ENCODE peak calls at places on chromosomes 2 and 18, in ten cellular contexts. J is NCI-H1105 treated with DMSO at 0.1 percent for 48 hours, F is GM03348, N is germinal center, S is NCI-H774, Y is SHP77, Z is EL, R is astrocyte, W is endothelial cell, H is PC-3. U is an unnamed sample.
A peak's percentile ranks its signal among the peaks of the same experiment; 100 is the strongest.

GRCh38 chr2:202307690-202308089 is 42.1 kb downstream of the NOP58 start:
- DNase-seq in N (no peak), R (no peak), H (no peak), J (no peak), F (no peak), S (no peak), W (no peak), Y (no peak), Z (no peak), U (no peak)

GRCh38 chr18:13137939-13138821 is 80.4 kb upstream of the LDLRAD4 start:
- DNase-seq in Y (no peak), W (no peak), Z (peak; percentile 17), S (peak; percentile 79), H (peak; percentile 40), R (no peak), J (no peak), N (peak; percentile 75), F (peak; percentile 67), U (no peak)

GRCh38 chr2:38155-38554 is 8.2 kb downstream of the FAM110C start:
- DNase-seq in J (no peak), F (no peak), S (no peak), Z (peak; percentile 0), W (no peak), H (peak; percentile 63), Y (no peak), R (no peak), N (no peak), U (no peak)

GRCh38 chr18:26655614-26656400 is 107.5 kb upstream of the KCTD1 start:
- DNase-seq in S (peak; percentile 36), N (no peak), F (peak; percentile 78), W (peak; percentile 58), J (peak; percentile 44), R (peak; percentile 29), Z (peak; percentile 42), Y (no peak), H (peak; percentile 59), U (peak; percentile 68)

GRCh38 chr2:84687498-84688149 is 171.3 kb downstream of the DNAH6 start:
- DNase-seq in J (no peak), Y (no peak), N (no peak), Z (no peak), W (no peak), R (no peak), S (no peak), F (no peak), H (no peak), U (no peak)

GRCh38 chr2:157792345-157793052 is 83.6 kb downstream of the ACVR1 start:
- DNase-seq in J (no peak), R (peak; percentile 86), S (no peak), N (no peak), H (peak; percentile 50), F (peak; percentile 65), Y (no peak), Z (peak; percentile 81), W (no peak), U (no peak)

GRCh38 chr2:105903051-105903674 is 158.5 kb downstream of the NCK2 start:
- DNase-seq in F (no peak), Y (no peak), Z (no peak), W (no peak), J (no peak), R (no peak), N (no peak), H (no peak), S (no peak), U (no peak)

GRCh38 chr18:49021433-49022129 is 70.8 kb upstream of the SMAD7 start:
- DNase-seq in Y (peak; percentile 13), N (peak; percentile 62), S (peak; percentile 42), R (no peak), H (peak; percentile 73), F (no peak), W (peak; percentile 52), Z (peak; percentile 30), J (no peak), U (peak; percentile 10)

GRCh38 chr2:71461304-71461671 is 7.9 kb downstream of the DYSF start:
- DNase-seq in N (no peak), R (no peak), S (no peak), W (no peak), F (no peak), Y (no peak), H (no peak), Z (no peak), J (no peak), U (no peak)

GRCh38 chr2:147520817-147521216 is 324.0 kb upstream of the ACVR2A start:
- DNase-seq in R (no peak), F (no peak), J (no peak), H (no peak), S (no peak), W (no peak), Y (no peak), N (no peak), Z (no peak), U (no peak)

GRCh38 chr18:7233398-7233797 is 2.5 kb downstream of the LRRC30 start:
- DNase-seq in W (no peak), J (no peak), Y (no peak), R (no peak), F (no peak), H (no peak), S (no peak), Z (no peak), N (no peak), U (no peak)

GRCh38 chr2:9091819-9092218 is 88.3 kb upstream of the MBOAT2 start:
- DNase-seq in F (no peak), R (peak; percentile 29), W (no peak), Z (peak; percentile 61), J (no peak), S (no peak), H (peak; percentile 62), N (no peak), Y (no peak), U (no peak)

GRCh38 chr2:223949241-223949640 is 4.1 kb upstream of the WDFY1 start:
- DNase-seq in W (no peak), R (no peak), Z (no peak), S (no peak), N (no peak), Y (no peak), F (no peak), J (no peak), H (no peak), U (no peak)

GRCh38 chr2:224134003-224134734 is 95.1 kb upstream of the SERPINE2 start:
- DNase-seq in Z (no peak), Y (no peak), W (no peak), H (no peak), J (no peak), S (no peak), R (peak; percentile 48), N (no peak), F (peak; percentile 61), U (no peak)

GRCh38 chr2:30756051-30756719 is 51.1 kb downstream of the CAPN13 start:
- DNase-seq in H (peak; percentile 80), Y (no peak), Z (peak; percentile 70), F (no peak), R (no peak), S (no peak), W (no peak), N (no peak), J (no peak), U (no peak)

GRCh38 chr2:13572466-13572865 is 855.7 kb downstream of the TRIB2 start:
- DNase-seq in F (no peak), W (no peak), Y (no peak), N (no peak), S (no peak), J (no peak), Z (no peak), R (peak; percentile 54), H (peak; percentile 58), U (no peak)

GRCh38 chr2:113084249-113085000 is 16.7 kb downstream of the IL1F10 start:
- DNase-seq in N (peak; percentile 20), Z (no peak), Y (no peak), R (no peak), H (peak; percentile 60), J (no peak), W (no peak), S (no peak), F (peak; percentile 30), U (no peak)

GRCh38 chr18:78587096-78587495 is 392.5 kb upstream of the SALL3 start:
- DNase-seq in J (no peak), R (peak; percentile 23), F (no peak), Z (no peak), Y (no peak), N (no peak), S (no peak), W (no peak), H (no peak), U (no peak)

GRCh38 chr18:43661570-43661969 is 384.3 kb upstream of the SYT4 start:
- DNase-seq in W (peak; percentile 24), H (peak; percentile 64), F (peak; percentile 9), Y (peak; percentile 28), R (peak; percentile 62), Z (peak; percentile 73), J (peak; percentile 46), N (no peak), S (peak; percentile 2), U (no peak)

GRCh38 chr2:48747319-48747718 is 8.2 kb downstream of the LHCGR start:
- DNase-seq in Z (no peak), H (no peak), S (no peak), W (no peak), Y (no peak), N (no peak), J (no peak), R (no peak), F (no peak), U (no peak)

GRCh38 chr2:216693414-216694100 is 1.8 kb downstream of the IGFBP5 start:
- DNase-seq in W (no peak), Z (no peak), H (no peak), Y (no peak), N (no peak), F (no peak), R (no peak), S (no peak), J (peak; percentile 45), U (no peak)

GRCh38 chr2:114281188-114281587 is 161.3 kb upstream of the DPP10 start:
- DNase-seq in N (no peak), H (no peak), Z (no peak), J (no peak), Y (no peak), S (no peak), W (no peak), R (no peak), F (no peak), U (no peak)

GRCh38 chr2:9440058-9440727 is 16.7 kb downstream of the CPSF3 start:
- DNase-seq in F (peak; percentile 57), N (no peak), Z (peak; percentile 68), Y (no peak), J (no peak), S (no peak), W (no peak), H (peak; percentile 47), R (peak; percentile 57), U (no peak)

GRCh38 chr2:12918138-12918840 is 201.6 kb downstream of the TRIB2 start:
- DNase-seq in S (no peak), N (no peak), H (no peak), F (no peak), R (no peak), J (no peak), Y (no peak), Z (no peak), W (no peak), U (no peak)

GRCh38 chr18:34978533-34978893 is 62.7 kb upstream of the MAPRE2 start:
- DNase-seq in F (no peak), W (no peak), Z (no peak), Y (no peak), S (no peak), R (no peak), N (no peak), H (no peak), J (peak; percentile 28), U (no peak)

GRCh38 chr2:218369374-218369773 is 12.7 kb upstream of the SLC11A1 start:
- DNase-seq in S (peak; percentile 47), Z (no peak), N (no peak), Y (peak; percentile 44), H (no peak), R (no peak), J (peak; percentile 10), W (no peak), F (no peak), U (no peak)

GRCh38 chr2:23146011-23146410 is 239.0 kb upstream of the KLHL29 start:
- DNase-seq in F (no peak), J (no peak), S (no peak), H (no peak), W (no peak), R (no peak), Z (no peak), N (no peak), Y (no peak), U (no peak)

GRCh38 chr2:74831693-74832530 is 2.0 kb upstream of the HK2 start:
- DNase-seq in H (peak; percentile 73), J (no peak), N (no peak), S (no peak), Y (no peak), R (no peak), W (no peak), F (peak; percentile 41), Z (peak; percentile 73), U (no peak)

U was measured in NCI-H526 treated with DMSO at 0.1 percent for 48 hours.